ENCODE peak calls at places on chromosomes 1 and 21, in ten cellular contexts. Y is CD8-positive, alpha-beta T cell; X is IMR-90; R is psoas muscle; G is fibroblast of lung; W is PC-9; L is DND-41; U is H9; O is PC-3; A is hepatocyte. J is an unnamed sample. For H3K4me1, the result is how much of the 10 kb centered on the place peaks cover.

GRCh38 chr1:181061891-181062777 is 26.4 kb upstream of the IER5 start:
- DNase-seq in Y (no peak), X (no peak), R (peak), G (no peak), W (no peak), L (no peak), U (no peak), O (no peak), A (no peak), J (no peak)

GRCh38 chr1:89844236-89844807 is 23.5 kb downstream of the LRRC8D start:
- DNase-seq in Y (no peak), X (peak), R (no peak), G (peak), W (no peak), L (peak), U (no peak), O (peak), A (no peak), J (peak)

GRCh38 chr1:206700445-206701036 is 15.8 kb downstream of the MAPKAPK2 start:
- DNase-seq in Y (no peak), X (peak), R (no peak), G (peak), W (no peak), L (no peak), U (no peak), O (no peak), A (no peak), J (no peak)

GRCh38 chr1:164735315-164736052 is 176.5 kb downstream of the PBX1 start:
- DNase-seq in Y (no peak), X (peak), R (no peak), G (peak), W (peak), L (no peak), U (no peak), O (peak), A (peak), J (no peak)

GRCh38 chr1:4771267-4771666 is 116.9 kb downstream of the AJAP1 start:
- DNase-seq in Y (no peak), X (no peak), R (no peak), G (no peak), W (no peak), L (no peak), U (no peak), O (no peak), A (no peak), J (no peak)

GRCh38 chr1:87208116-87208515 is 120.6 kb upstream of the LMO4 start:
- DNase-seq in Y (no peak), X (no peak), R (no peak), G (no peak), W (no peak), L (no peak), U (no peak), O (no peak), A (no peak), J (no peak)

GRCh38 chr1:89198500-89199072 is at the start of gene GBP4:
- DNase-seq in Y (peak), X (peak), R (peak), G (peak), W (no peak), L (peak), U (peak), O (peak), A (peak), J (no peak)

GRCh38 chr1:66576645-66577044 is 42.7 kb downstream of the SGIP1 start:
- DNase-seq in Y (no peak), X (peak), R (no peak), G (peak), W (no peak), L (no peak), U (no peak), O (no peak), A (peak), J (no peak)

GRCh38 chr1:109626682-109627408 is 7.2 kb downstream of the AMPD2 start:
- DNase-seq in Y (no peak), X (no peak), R (no peak), G (no peak), W (peak), L (no peak), U (no peak), O (no peak), A (no peak), J (no peak)

GRCh38 chr1:37940299-37940947 is 6.4 kb downstream of the INPP5B start:
- DNase-seq in Y (no peak), X (no peak), R (no peak), G (no peak), W (no peak), L (no peak), U (no peak), O (no peak), A (peak), J (no peak)

GRCh38 chr1:157969693-157970485 is 23.6 kb upstream of the KIRREL1 start:
- DNase-seq in Y (no peak), X (peak), R (peak), G (peak), W (peak), L (peak), U (peak), O (peak), A (peak), J (peak)

GRCh38 chr1:205294914-205295310 is 26.6 kb downstream of the NUAK2 start:
- DNase-seq in Y (no peak), X (peak), R (no peak), G (no peak), W (no peak), L (no peak), U (no peak), O (peak), A (no peak), J (no peak)

GRCh38 chr1:62188111-62188510 is 6.5 kb upstream of the L1TD1 start:
- DNase-seq in Y (no peak), X (no peak), R (no peak), G (no peak), W (no peak), L (no peak), U (no peak), O (no peak), A (no peak), J (no peak)

GRCh38 chr1:97164276-97164639 is 442.7 kb downstream of the PTBP2 start:
- DNase-seq in Y (no peak), X (no peak), R (no peak), G (no peak), W (no peak), L (no peak), U (no peak), O (no peak), A (no peak), J (no peak)

GRCh38 chr21:40015818-40016217 is 148.6 kb downstream of the PCP4 start:
- DNase-seq in Y (no peak), X (no peak), R (no peak), G (no peak), W (no peak), L (no peak), U (no peak), O (no peak), A (no peak), J (no peak)

GRCh38 chr1:203572134-203572625 is 54.5 kb upstream of the ATP2B4 start:
- DNase-seq in Y (no peak), X (peak), R (no peak), G (peak), W (no peak), L (no peak), U (peak), O (no peak), A (peak), J (no peak)

GRCh38 chr1:28917757-28918118 is 3.4 kb downstream of the EPB41 start:
- DNase-seq in Y (no peak), X (no peak), R (no peak), G (no peak), W (no peak), L (no peak), U (no peak), O (peak), A (no peak), J (no peak)

GRCh38 chr1:222821239-222821638 is 6.4 kb downstream of the DISP1 start:
- DNase-seq in Y (no peak), X (peak), R (no peak), G (no peak), W (no peak), L (no peak), U (no peak), O (no peak), A (no peak), J (peak)

GRCh38 chr1:53733975-53734649 is 4.9 kb downstream of the GLIS1 start:
- DNase-seq in Y (no peak), X (peak), R (no peak), G (peak), W (no peak), L (no peak), U (no peak), O (peak), A (no peak), J (no peak)

GRCh38 chr1:234605983-234606730 is 3.8 kb downstream of the IRF2BP2 start:
- DNase-seq in Y (no peak), X (peak), R (no peak), G (peak), W (peak), L (peak), U (no peak), O (peak), A (peak), J (peak)

GRCh38 chr21:39377444-39378050 is 28.7 kb upstream of the HMGN1 start:
- DNase-seq in Y (no peak), X (no peak), R (no peak), G (no peak), W (peak), L (no peak), U (peak), O (peak), A (no peak), J (peak)

GRCh38 chr1:112629256-112629655 is 9.6 kb downstream of the CAPZA1 start:
- DNase-seq in Y (no peak), X (no peak), R (no peak), G (no peak), W (no peak), L (no peak), U (no peak), O (no peak), A (no peak), J (no peak)

GRCh38 chr1:112628516-112628915 is 8.9 kb downstream of the CAPZA1 start:
- DNase-seq in Y (no peak), X (no peak), R (no peak), G (no peak), W (no peak), L (no peak), U (no peak), O (no peak), A (no peak), J (no peak)

GRCh38 chr1:112626887-112627286 is 7.3 kb downstream of the CAPZA1 start:
- DNase-seq in Y (no peak), X (no peak), R (no peak), G (no peak), W (no peak), L (no peak), U (no peak), O (no peak), A (no peak), J (no peak)

GRCh38 chr1:112626193-112626592 is 6.6 kb downstream of the CAPZA1 start:
- DNase-seq in Y (no peak), X (no peak), R (no peak), G (no peak), W (no peak), L (no peak), U (no peak), O (no peak), A (no peak), J (no peak)

DNA sequence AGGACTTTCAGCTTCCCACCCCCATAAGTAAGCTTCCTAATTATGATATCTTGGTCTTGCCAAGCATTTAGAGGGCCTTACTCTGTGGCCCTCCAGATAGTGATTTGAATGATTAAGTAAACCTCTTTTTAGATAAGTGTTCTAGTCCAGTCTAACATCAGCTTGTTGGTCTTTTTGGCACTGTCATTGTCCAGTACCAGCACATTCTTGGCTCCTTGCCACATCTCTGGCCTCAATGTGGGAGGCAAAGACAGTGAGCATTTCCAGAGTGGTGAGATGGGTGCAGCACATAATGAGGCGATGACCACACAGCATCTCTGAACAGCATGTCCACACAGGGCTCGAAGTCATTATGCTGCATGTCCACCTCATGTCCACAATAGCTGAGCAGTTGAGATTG is 6.1 kb downstream of the CAPZA1 start:
- DNase-seq in Y (no peak), X (no peak), R (no peak), G (no peak), W (no peak), L (no peak), U (no peak), O (no peak), A (peak), J (no peak)
- H3K4me1 ChIP-seq in Y (half or more), X (under half), R (half or more), G (under half), W (under half), L (under half), U (under half), O (under half), A (under half), J (under half)

GRCh38 chr1:8718878-8719361 is 98.5 kb downstream of the RERE start:
- DNase-seq in Y (no peak), X (no peak), R (no peak), G (no peak), W (no peak), L (no peak), U (no peak), O (no peak), A (no peak), J (no peak)
- TF ChIP-seq CTCF in Y (no peak), X (peak), R (no peak), G (peak), W (no peak), L (peak), U (peak), O (peak), A (peak), J (peak)

DNA sequence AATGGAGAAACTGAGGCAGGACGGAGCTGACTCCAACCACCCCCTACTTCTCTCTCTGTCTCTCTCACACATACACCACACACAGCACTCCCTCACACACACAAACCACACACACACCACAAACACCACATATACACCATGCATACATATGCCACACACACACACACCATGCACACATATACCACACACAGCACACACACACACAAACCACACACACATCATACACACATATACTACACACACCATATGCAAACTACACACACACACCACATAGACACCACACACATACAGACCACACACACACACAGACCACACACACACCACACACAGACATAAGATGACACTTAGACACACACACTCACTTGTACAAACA is 94.3 kb downstream of the RIPK4 start:
- DNase-seq in Y (no peak), X (no peak), R (no peak), G (no peak), W (no peak), L (no peak), U (no peak), O (no peak), A (no peak), J (no peak)
- H3K4me1 ChIP-seq in Y (under half), X (under half), R (under half), G (under half), W (under half), L (under half), U (under half), O (under half), A (under half), J (under half)

GRCh38 chr1:25568834-25569598 is 25.6 kb downstream of the LDLRAP1 start:
- DNase-seq in Y (no peak), X (peak), R (peak), G (peak), W (peak), L (no peak), U (no peak), O (peak), A (peak), J (peak)

GRCh38 chr1:25566730-25567341 is 23.4 kb downstream of the LDLRAP1 start:
- DNase-seq in Y (no peak), X (peak), R (peak), G (peak), W (no peak), L (peak), U (peak), O (no peak), A (peak), J (no peak)

GRCh38 chr1:25567710-25568089 is 24.3 kb downstream of the LDLRAP1 start:
- DNase-seq in Y (no peak), X (no peak), R (peak), G (no peak), W (no peak), L (no peak), U (no peak), O (no peak), A (no peak), J (no peak)

GRCh38 chr1:25569599-25570458 is 26.4 kb downstream of the LDLRAP1 start:
- DNase-seq in Y (no peak), X (no peak), R (no peak), G (no peak), W (peak), L (no peak), U (no peak), O (peak), A (no peak), J (no peak)

DNA sequence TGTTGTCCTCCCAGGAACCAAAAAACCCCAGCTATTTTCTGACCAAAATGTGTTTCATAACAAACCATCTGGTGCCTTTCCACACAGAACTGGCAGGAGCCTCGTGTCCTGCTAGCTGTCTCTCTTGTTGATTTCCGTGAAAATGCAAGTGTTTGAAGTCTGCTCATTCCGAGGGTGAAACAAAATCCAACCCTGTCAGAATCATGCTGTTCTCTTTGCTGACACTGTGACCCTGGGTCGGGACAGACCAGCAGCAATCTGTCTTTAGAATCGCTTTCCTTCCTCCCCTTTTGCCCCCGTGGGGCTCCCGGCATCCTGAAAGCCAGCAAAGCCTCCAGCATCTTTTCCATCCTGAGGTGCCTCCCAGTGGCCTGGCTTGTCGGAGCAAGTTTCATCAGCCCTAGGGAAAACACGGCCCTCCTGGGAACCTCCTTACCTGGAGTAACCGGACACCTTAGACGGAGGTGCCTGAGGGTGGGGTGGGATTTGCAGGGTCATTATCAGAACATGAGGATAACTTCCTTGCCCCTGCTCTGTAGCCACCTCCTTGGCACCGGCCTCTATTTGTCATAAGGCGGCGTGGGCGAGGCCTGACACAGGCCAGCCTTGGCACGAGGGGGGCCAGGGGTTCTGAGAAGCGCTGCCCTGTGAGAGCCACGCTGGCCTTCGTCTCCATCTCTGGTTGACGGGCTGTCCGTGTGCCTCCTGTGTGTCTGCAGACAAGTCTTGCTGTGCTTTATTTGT is 24.9 kb downstream of the LDLRAP1 start:
- DNase-seq in Y (no peak), X (peak), R (peak), G (peak), W (peak), L (no peak), U (peak), O (peak), A (peak), J (peak)
- TF ChIP-seq CTCF in Y (no peak), X (no peak), R (no peak), G (peak), W (peak), L (no peak), U (peak), O (peak), A (peak), J (peak)

GRCh38 chr1:19442150-19443096 is 42.9 kb downstream of the CAPZB start:
- DNase-seq in Y (no peak), X (peak), R (no peak), G (peak), W (no peak), L (no peak), U (no peak), O (no peak), A (no peak), J (no peak)
- H3K4me1 ChIP-seq in Y (half or more), X (under half), R (half or more), G (half or more), W (under half), L (under half), U (under half), O (under half), A (half or more), J (under half)